ENCODE peak calls at places on chromosomes 7 and 10, in five cellular contexts. Q is GM13976, A is H54, G is brain pericyte, Z is GM12891. I is an unnamed sample.

GRCh38 chr7:101088069-101088425 is 2.8 kb downstream of the TRIM56 start:
- DNase-seq in A (no peak), Z (no peak), G (no peak), Q (no peak), I (no peak)

GRCh38 chr7:43960933-43961332 is 34.7 kb downstream of the UBE2D4 start:
- DNase-seq in A (no peak), G (no peak), Q (no peak), Z (no peak), I (no peak)

GRCh38 chr10:17210361-17210760 is 8.9 kb upstream of the TRDMT1 start:
- DNase-seq in Z (no peak), A (no peak), Q (no peak), G (no peak), I (no peak)

GRCh38 chr7:132164558-132165130 is 411.6 kb downstream of the PLXNA4 start:
- DNase-seq in A (no peak), Z (no peak), Q (no peak), G (no peak), I (no peak)

GRCh38 chr10:123772645-123773508 is 106.7 kb downstream of the GPR26 start:
- DNase-seq in Z (no peak), Q (no peak), A (no peak), G (no peak), I (no peak)

GRCh38 chr7:84271550-84271949 is 77.0 kb upstream of the SEMA3A start:
- DNase-seq in Q (no peak), G (no peak), A (no peak), Z (no peak), I (no peak)

GRCh38 chr10:3691482-3691881 is 93.5 kb downstream of the KLF6 start:
- DNase-seq in Q (no peak), Z (no peak), A (no peak), G (no peak), I (no peak)

GRCh38 chr10:93670372-93670771 is 32.0 kb downstream of the FRA10AC1 start:
- DNase-seq in A (no peak), Q (no peak), Z (no peak), G (no peak), I (no peak)

GRCh38 chr10:71880425-71881306 is 29.6 kb upstream of the PSAP start:
- DNase-seq in Q (no peak), Z (no peak), G (no peak), A (no peak), I (no peak)

GRCh38 chr10:123559823-123560092 is 106.4 kb upstream of the GPR26 start:
- DNase-seq in G (no peak), Z (no peak), A (no peak), Q (peak), I (no peak)